ENCODE peak calls at places on chromosomes 12 and 14, in four cellular contexts. M is WERI-Rb-1, X is left lung, V is HFF-Myc. A is an unnamed sample.

GRCh38 chr12:85448548-85449139 is 168.6 kb downstream of the ALX1 start:
- DNase-seq in M (no peak), X (no peak), V (no peak), A (no peak)

GRCh38 chr12:51591020-51591901 is at the start of gene SCN8A:
- DNase-seq in M (peak), X (peak), V (no peak), A (no peak)

GRCh38 chr14:97776890-97777564 is 979.8 kb downstream of the VRK1 start:
- DNase-seq in M (no peak), X (no peak), V (no peak), A (no peak)

GRCh38 chr14:100165825-100166520 is 6.5 kb upstream of the DEGS2 start:
- DNase-seq in M (no peak), X (no peak), V (no peak), A (no peak)

GRCh38 chr12:107519906-107520859 is 165.4 kb upstream of the PWP1 start:
- DNase-seq in M (no peak), X (peak), V (no peak), A (no peak)

GRCh38 chr12:4116251-4117111 is 157.1 kb upstream of the CCND2 start:
- DNase-seq in M (no peak), X (no peak), V (no peak), A (no peak)

GRCh38 chr12:95204141-95204866 is 13.0 kb downstream of the FGD6 start:
- DNase-seq in M (no peak), X (no peak), V (no peak), A (peak)

GRCh38 chr12:17017402-17017801 is 411.4 kb upstream of the LMO3 start:
- DNase-seq in M (no peak), X (no peak), V (no peak), A (no peak)

GRCh38 chr14:64636208-64636979 is 67.8 kb upstream of the PLEKHG3 start:
- DNase-seq in M (peak), X (peak), V (no peak), A (no peak)

GRCh38 chr14:90755661-90756304 is 60.4 kb downstream of the TTC7B start:
- DNase-seq in M (no peak), X (no peak), V (no peak), A (no peak)

GRCh38 chr12:106301611-106302321 is 767 bp upstream of the TCP11L2 start:
- DNase-seq in M (peak), X (peak), V (no peak), A (no peak)

GRCh38 chr12:40208707-40209106 is 16.1 kb upstream of the LRRK2 start:
- DNase-seq in M (no peak), X (no peak), V (no peak), A (no peak)

GRCh38 chr12:84341467-84342193 is 571.0 kb downstream of the SLC6A15 start:
- DNase-seq in M (no peak), X (no peak), V (no peak), A (no peak)

GRCh38 chr14:68964300-68965093 is 14.6 kb downstream of the ACTN1 start:
- DNase-seq in M (no peak), X (no peak), V (no peak), A (no peak)

GRCh38 chr12:32072102-32072501 is 34.5 kb upstream of the BICD1 start:
- DNase-seq in M (no peak), X (no peak), V (no peak), A (no peak)

GRCh38 chr14:63852271-63852816 is 460 bp upstream of the SYNE2 start:
- DNase-seq in M (no peak), X (no peak), V (no peak), A (no peak)

GRCh38 chr14:72049462-72049861 is 117.2 kb downstream of the RGS6 start:
- DNase-seq in M (no peak), X (no peak), V (no peak), A (no peak)

DNA sequence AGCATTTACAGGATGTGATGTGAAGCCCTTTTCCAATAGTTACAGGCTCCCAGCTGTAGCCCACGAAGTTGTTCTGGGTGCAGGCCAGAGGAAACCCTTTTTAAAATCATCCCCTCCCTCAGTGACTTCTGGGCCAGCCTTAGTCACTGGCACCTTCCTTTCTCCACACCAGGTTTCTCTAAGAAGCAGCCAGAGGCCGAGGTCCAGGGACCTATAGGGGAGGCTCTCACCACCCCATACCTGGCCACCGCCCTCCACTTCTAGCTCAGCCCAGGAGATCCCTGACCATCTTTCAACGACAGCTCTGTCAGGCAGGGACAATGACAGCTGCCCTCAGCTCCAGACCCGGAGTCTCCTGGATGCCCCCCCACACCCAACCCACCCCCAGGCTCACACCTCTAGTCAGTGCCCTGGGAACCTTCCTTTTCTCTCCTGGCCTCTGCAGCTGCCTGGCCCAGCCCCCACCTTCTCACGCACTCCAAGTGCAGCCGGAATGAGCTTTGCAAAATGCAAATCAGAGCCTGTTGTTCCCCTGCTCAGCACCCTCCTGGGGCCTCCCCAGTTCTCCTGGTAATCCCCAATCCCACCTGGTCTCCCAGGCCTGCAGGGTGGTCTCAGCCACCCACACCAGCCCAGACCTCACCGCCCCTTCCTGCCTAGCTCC is 46.7 kb downstream of the TESC start:
- DNase-seq in M (peak), X (peak), V (no peak), A (no peak)
- H3K4me3 ChIP-seq in M (no peak), X (no peak), V (no peak), A (no peak)

DNA sequence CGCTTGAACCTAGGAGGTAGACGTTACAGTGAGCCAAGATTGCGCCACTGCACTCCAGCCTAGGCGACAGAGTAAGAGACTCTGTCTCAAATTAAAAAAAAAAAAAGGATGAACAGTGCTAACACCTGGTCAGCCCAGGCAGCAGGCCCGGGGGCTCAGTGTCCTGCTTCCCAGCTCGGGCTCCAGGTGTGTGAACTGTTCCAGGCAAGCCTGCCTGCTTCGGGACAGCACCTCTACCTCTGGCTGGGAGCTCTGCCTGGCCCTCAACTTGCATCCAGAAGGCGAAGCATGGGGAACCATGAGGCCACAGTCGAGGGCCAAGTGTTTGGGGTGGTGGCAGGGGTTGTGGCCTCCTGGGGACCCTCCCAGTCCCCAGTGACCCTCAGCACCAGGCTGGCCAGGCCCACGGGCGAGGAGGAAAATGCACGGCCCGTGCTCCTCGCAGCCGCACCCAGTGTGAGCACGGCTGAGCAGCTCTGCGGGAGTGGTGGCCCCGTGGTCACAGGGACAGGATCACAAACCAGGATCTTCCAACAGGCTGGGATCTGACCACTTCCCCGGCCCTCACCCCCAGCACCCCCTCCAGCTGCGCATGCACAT is 15.5 kb downstream of the CDCA4 start:
- DNase-seq in M (no peak), X (no peak), V (no peak), A (no peak)
- TF ChIP-seq CTCF in M (no peak), X (no peak), V (no peak), A (no peak)

DNA sequence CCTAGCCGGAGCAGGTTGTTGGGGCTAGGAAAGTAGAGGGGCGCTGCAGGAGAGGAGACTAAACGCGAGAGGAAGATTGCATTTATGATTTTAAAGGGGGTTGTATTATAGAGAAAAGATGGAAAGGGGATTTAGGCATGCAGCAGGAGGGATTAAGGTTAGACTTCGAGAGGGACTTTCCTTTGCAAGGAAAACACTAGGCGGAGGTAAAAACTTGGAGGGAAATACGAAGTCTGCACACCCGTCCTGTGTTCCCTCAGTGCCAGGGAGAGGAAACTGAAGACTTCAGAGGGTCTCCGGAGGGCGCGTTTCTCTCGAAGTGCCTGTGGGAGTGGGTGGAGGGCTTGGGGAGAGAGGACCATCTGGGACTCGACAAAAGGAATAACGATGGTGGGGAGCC is 433 bp upstream of the PPP1R1A start:
- DNase-seq in M (no peak), X (no peak), V (no peak), A (no peak)
- H3K4me3 ChIP-seq in M (peak), X (peak), V (no peak), A (peak)

GRCh38 chr14:20658246-20658645 is 16.8 kb upstream of the OR6S1 start:
- DNase-seq in M (no peak), X (no peak), V (no peak), A (no peak)

GRCh38 chr14:20659813-20660395 is 18.4 kb upstream of the OR6S1 start:
- DNase-seq in M (no peak), X (peak), V (no peak), A (no peak)

GRCh38 chr14:20656274-20656673 is 14.8 kb upstream of the OR6S1 start:
- DNase-seq in M (no peak), X (no peak), V (no peak), A (no peak)

GRCh38 chr14:20655851-20656250 is 14.4 kb upstream of the OR6S1 start:
- DNase-seq in M (no peak), X (no peak), V (no peak), A (no peak)

DNA sequence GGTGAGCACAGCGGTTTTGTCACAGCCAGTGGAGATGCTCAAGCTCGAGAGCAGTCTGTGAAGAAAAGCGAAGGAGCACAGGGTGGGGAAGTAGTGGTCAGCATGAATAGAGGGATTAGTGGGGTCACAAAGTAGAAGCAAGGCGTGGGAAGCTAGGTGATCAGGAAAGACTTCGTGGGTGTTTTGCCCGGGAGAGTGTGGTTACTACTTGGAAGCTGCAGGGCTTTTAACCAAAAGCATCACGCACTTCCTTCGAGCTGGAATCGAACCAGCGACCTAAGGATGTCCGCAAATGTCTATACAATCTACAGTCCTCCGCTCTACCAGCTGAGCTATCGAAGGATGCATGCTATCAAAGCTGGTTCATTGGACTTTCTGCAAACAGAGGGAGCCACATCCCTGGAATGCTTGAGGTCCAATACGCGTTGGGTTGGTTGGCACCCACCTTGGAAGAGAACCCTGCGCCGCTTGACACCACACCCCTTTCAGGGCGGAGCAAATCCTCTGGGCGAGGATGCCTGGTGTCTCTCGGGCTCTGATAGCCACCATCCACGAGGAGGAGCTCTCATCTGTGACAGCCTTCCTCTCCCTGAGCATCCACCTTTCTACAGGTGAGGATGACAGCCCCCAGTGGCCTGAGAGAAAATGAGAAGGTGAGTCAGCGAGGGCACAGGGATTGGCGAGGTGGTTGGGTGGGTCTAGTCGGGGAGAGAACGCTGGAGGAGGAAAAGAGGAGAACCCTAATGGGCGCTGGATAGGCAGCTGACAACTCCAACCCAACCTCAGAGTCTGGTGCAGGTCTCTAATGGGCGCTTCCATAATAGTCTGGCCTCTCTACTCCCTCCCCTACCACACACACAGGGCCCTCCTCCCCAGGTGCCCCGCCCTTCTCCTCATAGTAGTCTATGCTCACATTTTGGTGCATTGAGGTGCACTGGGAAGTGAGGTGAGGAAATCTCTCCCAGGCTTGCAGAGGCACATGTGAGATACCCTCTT is 16.0 kb upstream of the OR6S1 start:
- DNase-seq in M (no peak), X (no peak), V (no peak), A (no peak)
- TF ChIP-seq CTCF in M (no peak), X (no peak), V (no peak), A (peak)

GRCh38 chr14:93970589-93970966 is 5.8 kb downstream of the ASB2 start:
- DNase-seq in M (peak), X (no peak), V (no peak), A (no peak)
- H3K4me3 ChIP-seq in M (no peak), X (no peak), V (no peak), A (peak)

GRCh38 chr14:43116341-43116740 is 1390.7 kb downstream of the FSCB start:
- DNase-seq in M (no peak), X (no peak), V (no peak), A (peak)
- TF ChIP-seq CTCF in M (no peak), X (no peak), V (no peak), A (no peak)

GRCh38 chr14:56002876-56003625 is 115.2 kb upstream of the PELI2 start:
- DNase-seq in M (no peak), X (no peak), V (no peak), A (no peak)

GRCh38 chr14:56004323-56004722 is 113.9 kb upstream of the PELI2 start:
- DNase-seq in M (no peak), X (no peak), V (no peak), A (no peak)

GRCh38 chr14:56002316-56002715 is 115.9 kb upstream of the PELI2 start:
- DNase-seq in M (no peak), X (no peak), V (no peak), A (no peak)

GRCh38 chr14:56005580-56006053 is 112.6 kb upstream of the PELI2 start:
- DNase-seq in M (no peak), X (no peak), V (no peak), A (no peak)

GRCh38 chr14:56004807-56005579 is 113.2 kb upstream of the PELI2 start:
- DNase-seq in M (no peak), X (no peak), V (peak), A (peak)
- H3K4me3 ChIP-seq in M (no peak), X (peak), V (no peak), A (peak)

DNA sequence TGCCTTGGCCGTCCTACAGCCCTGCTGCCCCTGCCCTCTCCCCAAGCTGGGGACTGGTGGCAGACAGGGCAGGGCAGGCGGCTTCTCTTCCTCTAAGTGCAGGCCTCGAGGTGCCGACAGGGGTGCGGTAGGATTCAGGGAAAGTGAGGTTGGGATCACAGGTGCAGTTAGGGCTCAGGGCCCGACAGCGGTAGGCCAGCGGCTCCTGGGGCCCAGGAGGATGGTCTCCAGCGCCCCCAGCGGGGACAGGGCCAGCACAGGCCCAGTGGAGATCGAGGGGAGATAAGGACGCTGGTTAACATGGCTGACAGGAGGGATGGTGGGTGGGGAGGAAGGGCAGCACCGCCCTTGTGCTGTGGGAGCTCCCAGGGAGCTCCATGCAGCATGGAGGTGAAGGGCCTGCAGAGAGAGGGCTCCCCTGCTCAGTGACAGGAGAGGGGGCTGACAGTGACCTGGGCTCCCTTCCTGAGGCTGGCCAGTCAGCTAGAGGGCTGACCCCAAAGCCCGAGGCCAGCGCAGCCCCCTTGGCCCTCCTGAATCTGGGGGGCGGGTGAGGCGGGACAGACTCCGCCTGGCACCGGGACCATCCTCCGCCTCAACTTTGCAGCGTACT is 860 bp upstream of the CRIP1 start:
- DNase-seq in M (peak), X (no peak), V (no peak), A (no peak)
- TF ChIP-seq CTCF in M (peak), X (peak), V (no peak), A (peak)

GRCh38 chr12:26124491-26125450 is at the start of gene BHLHE41:
- DNase-seq in M (peak), X (peak), V (no peak), A (no peak)

GRCh38 chr12:26123482-26123980 is 1.3 kb downstream of the BHLHE41 start:
- DNase-seq in M (no peak), X (no peak), V (no peak), A (no peak)

GRCh38 chr12:26121323-26121740 is 3.5 kb downstream of the BHLHE41 start:
- DNase-seq in M (no peak), X (no peak), V (no peak), A (no peak)

GRCh38 chr12:26121841-26122680 is 2.8 kb downstream of the BHLHE41 start:
- DNase-seq in M (peak), X (peak), V (no peak), A (no peak)

GRCh38 chr12:26122681-26123481 is 2.0 kb downstream of the BHLHE41 start:
- DNase-seq in M (peak), X (peak), V (peak), A (no peak)
- H3K4me3 ChIP-seq in M (peak), X (peak), V (peak), A (peak)

DNA sequence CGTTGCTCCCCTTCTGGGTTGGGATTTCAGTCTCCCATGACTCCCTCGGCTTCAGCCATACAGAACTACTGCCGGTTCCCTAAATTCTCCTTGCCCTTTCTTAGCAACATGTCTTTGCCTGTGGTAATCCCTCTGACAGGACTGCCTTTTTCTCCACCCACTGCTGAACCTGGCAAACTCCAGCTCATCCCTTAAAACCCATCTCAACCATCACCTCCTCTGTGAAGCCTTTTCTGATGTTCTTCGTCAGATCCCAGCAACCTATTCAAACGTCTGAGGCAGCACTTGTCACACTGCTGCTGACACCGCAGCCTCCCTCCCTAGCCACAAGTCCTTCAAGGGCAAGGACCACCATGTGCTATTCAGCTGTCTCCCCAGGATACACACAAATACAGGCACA is 10.2 kb upstream of the SMUG1 start:
- DNase-seq in M (no peak), X (no peak), V (no peak), A (no peak)
- TF ChIP-seq CTCF in M (no peak), X (no peak), V (no peak), A (no peak)